ENCODE peak calls at places on chromosomes 4 and X, in nine cellular contexts. T is CD8-positive, alpha-beta T cell; G is fibroblast of the aortic adventitia; K is bronchial epithelial cell; W is ascending aorta; X is NB4; A is endothelial cell of umbilical vein; O is lower lobe of right lung; Y is kidney epithelial cell. F is an unnamed sample.

GRCh38 chr4:164648151-164648848 is 105.6 kb upstream of the SMIM31 start:
- DNase-seq in G (peak; percentile 55), K (peak; percentile 98), X (no peak), A (no peak), T (no peak), O (no peak), Y (peak; percentile 56), W (no peak), F (no peak)

GRCh38 chrX:20038966-20039365 is 48.1 kb upstream of the BCLAF3 start:
- DNase-seq in W (no peak), A (no peak), X (no peak), G (no peak), T (no peak), Y (no peak), K (peak; percentile 55), O (no peak), F (no peak)

GRCh38 chr4:170047774-170048354 is 21.7 kb upstream of the MFAP3L start:
- DNase-seq in X (peak; percentile 66), Y (peak; percentile 39), K (peak; percentile 58), A (peak; percentile 65), G (peak; percentile 86), O (peak; percentile 52), T (peak; percentile 48), W (no peak), F (peak; percentile 29)

GRCh38 chr4:75340561-75340960 is 173.6 kb downstream of the RCHY1 start:
- DNase-seq in G (no peak), O (no peak), K (no peak), A (no peak), T (no peak), Y (no peak), X (no peak), W (no peak), F (no peak)

GRCh38 chrX:23374291-23374690 is 39.6 kb downstream of the PTCHD1 start:
- DNase-seq in A (no peak), W (no peak), G (no peak), T (no peak), X (no peak), Y (no peak), O (no peak), K (no peak), F (no peak)

GRCh38 chrX:117898206-117898605 is 218.4 kb downstream of the KLHL13 start:
- DNase-seq in Y (no peak), A (peak; percentile 1), X (no peak), W (no peak), O (no peak), T (no peak), K (no peak), G (no peak), F (no peak)

GRCh38 chrX:7941390-7942042 is 14.3 kb upstream of the PNPLA4 start:
- DNase-seq in T (no peak), W (no peak), X (peak; percentile 18), A (peak; percentile 14), G (peak; percentile 7), K (no peak), O (no peak), Y (no peak), F (peak; percentile 9)

GRCh38 chr4:8817813-8818062 is 53.9 kb downstream of the HMX1 start:
- DNase-seq in A (no peak), W (no peak), Y (no peak), X (no peak), T (no peak), O (peak; percentile 43), G (no peak), K (no peak), F (no peak)

GRCh38 chr4:149512489-149512888 is 303.2 kb downstream of the IQCM start:
- DNase-seq in K (no peak), T (no peak), G (no peak), Y (no peak), X (no peak), O (no peak), W (no peak), A (no peak), F (no peak)

GRCh38 chrX:48919360-48919821 is 567 bp upstream of the PIM2 start:
- DNase-seq in O (no peak), K (no peak), A (no peak), G (no peak), Y (no peak), X (no peak), W (no peak), T (peak; percentile 47), F (no peak)

GRCh38 chrX:33298622-33299021 is 87.3 kb upstream of the DMD start:
- DNase-seq in T (no peak), O (no peak), G (no peak), W (no peak), K (no peak), Y (no peak), X (no peak), A (no peak), F (no peak)

GRCh38 chr4:73583661-73584060 is 36.6 kb downstream of the RASSF6 start:
- DNase-seq in W (no peak), G (no peak), K (no peak), O (no peak), A (no peak), X (no peak), T (no peak), Y (no peak), F (no peak)

GRCh38 chr4:157282019-157282418 is 61.5 kb downstream of the GRIA2 start:
- DNase-seq in T (no peak), A (no peak), W (no peak), K (no peak), O (no peak), Y (no peak), G (no peak), X (no peak), F (no peak)

GRCh38 chr4:180641495-180641894 is 1601.7 kb upstream of the TENM3 start:
- DNase-seq in K (no peak), Y (no peak), T (no peak), W (no peak), A (no peak), X (no peak), O (no peak), G (no peak), F (no peak)

GRCh38 chr4:148216866-148217814 is 225.1 kb downstream of the NR3C2 start:
- DNase-seq in G (peak; percentile 7), W (no peak), X (no peak), Y (no peak), K (no peak), A (peak; percentile 20), O (no peak), T (no peak), F (no peak)

GRCh38 chr4:72312032-72312650 is 256.9 kb downstream of the ADAMTS3 start:
- DNase-seq in A (peak; percentile 77), Y (no peak), O (peak; percentile 44), G (peak; percentile 96), X (no peak), K (peak; percentile 95), W (peak; percentile 17), T (no peak), F (peak; percentile 65)

GRCh38 chrX:155048997-155049619 is 21.8 kb downstream of the CMC4 start:
- DNase-seq in A (peak; percentile 39), G (peak; percentile 59), T (peak; percentile 55), K (peak; percentile 26), Y (no peak), O (no peak), X (peak; percentile 79), W (no peak), F (no peak)

DNA sequence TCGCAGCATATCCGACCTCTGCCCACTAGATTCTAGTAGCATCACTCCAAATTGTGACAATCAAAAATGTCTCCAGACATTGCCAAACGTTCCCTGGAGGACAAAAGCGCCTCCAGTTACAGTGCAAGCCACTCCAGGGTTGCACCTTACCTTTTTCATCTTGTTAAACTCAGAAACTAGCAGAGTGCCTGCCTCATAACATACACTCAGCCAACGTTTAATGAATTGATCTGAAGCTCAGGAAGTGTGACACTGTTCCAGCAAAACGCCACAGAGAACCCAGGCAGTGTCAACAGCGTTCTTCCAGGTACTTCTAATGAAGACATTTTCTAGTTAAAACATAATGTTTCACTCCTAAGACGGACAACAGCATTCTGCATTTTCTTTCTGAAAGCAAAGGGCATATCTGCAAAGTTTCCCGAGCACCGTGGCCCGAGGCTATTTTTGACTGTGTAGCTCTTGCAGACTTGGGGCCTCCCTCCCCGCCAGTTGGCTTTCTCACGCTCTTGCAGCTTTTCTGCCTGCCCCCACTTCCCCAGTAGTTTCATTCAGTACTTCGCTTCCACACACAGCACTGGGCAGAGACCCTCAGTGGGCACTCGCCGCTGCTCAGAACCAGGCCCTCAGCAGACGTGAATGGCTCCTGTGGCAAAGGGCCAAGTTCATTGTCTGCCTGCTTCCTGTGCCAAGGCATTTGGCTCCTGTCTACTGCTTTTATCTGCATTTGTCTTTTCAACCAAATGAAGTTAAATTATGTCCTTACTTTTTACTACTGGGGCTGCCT is 133.4 kb upstream of the TTC29 start:
- DNase-seq in G (peak; percentile 53), Y (no peak), A (peak; percentile 53), T (no peak), K (no peak), W (no peak), O (no peak), X (no peak), F (no peak)
- TF ChIP-seq CTCF in G (no peak), Y (no peak), A (no peak), T (no peak), K (no peak), W (no peak), O (no peak), X (no peak), F (no peak)

GRCh38 chr4:137361756-137362470 is 170.4 kb downstream of the PCDH18 start:
- DNase-seq in O (no peak), T (no peak), A (no peak), Y (no peak), G (peak; percentile 23), W (no peak), X (no peak), K (no peak), F (no peak)
- H3K4me3 ChIP-seq in O (no peak overlapping the region), T (no peak overlapping the region), A (no peak overlapping the region), Y (no peak overlapping the region), G (no peak overlapping the region), W (no peak overlapping the region), X (no peak overlapping the region), K (no peak overlapping the region), F (no peak overlapping the region)

DNA sequence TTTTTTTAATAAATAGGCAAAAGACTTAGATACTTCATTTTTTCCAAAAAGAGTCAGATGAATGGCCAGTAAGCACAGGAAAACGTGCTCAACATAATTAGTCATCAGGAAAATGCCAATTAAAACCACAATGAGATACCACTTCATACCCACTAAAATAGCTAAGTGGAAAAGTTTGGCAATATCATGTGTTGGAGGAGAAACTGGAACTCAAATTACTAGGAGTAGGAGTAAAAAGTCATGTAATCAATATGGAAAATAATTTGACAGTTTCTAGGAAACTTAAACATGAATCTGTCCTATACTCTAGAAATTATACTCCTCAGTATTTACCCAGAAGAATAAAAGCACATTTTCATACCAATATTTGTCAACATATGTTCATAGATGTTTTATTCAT is 449.8 kb downstream of the INPP4B start:
- DNase-seq in X (no peak), K (peak; percentile 81), Y (no peak), W (no peak), O (no peak), A (peak; percentile 42), T (no peak), G (peak; percentile 30), F (no peak)
- TF ChIP-seq CTCF in X (no peak), K (no peak), Y (no peak), W (no peak), O (no peak), A (no peak), T (no peak), G (no peak), F (no peak)

DNA sequence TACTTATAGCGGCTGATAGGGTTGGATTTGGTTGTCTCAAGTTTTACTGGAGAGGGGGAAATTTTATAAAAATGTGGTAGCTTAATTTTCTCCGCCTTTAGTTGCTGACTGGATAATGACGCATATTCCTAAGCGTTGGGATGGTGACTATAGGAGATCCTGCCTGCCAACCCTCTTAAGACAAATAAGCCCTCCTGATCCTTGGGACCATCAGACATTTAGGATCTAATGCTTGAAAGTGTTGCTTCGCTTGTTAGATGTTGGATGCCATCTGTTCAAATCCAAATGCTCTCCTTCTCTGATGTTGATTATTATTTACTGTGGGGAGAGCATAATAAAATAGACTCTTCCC is 2.2 kb downstream of the RAPGEF2 start:
- DNase-seq in X (no peak), A (peak; percentile 74), G (peak; percentile 54), K (peak; percentile 74), T (no peak), W (no peak), O (no peak), Y (no peak), F (no peak)
- H3K4me3 ChIP-seq in X (no peak overlapping the region), A (peak overlapping the region; percentile 84), G (peak overlapping the region; percentile 74), K (peak overlapping the region; percentile 92), T (no peak overlapping the region), W (peak overlapping the region; percentile 92), O (peak overlapping the region; percentile 98), Y (peak overlapping the region; percentile 77), F (peak overlapping the region; percentile 76)